ENCODE peak calls at places on chromosomes 13 and 19, in four cellular contexts. H is PC-9, R is ovary, Z is breast epithelium. J is an unnamed sample. For H3K36me3 and H3K4me1, the result is how much of the 10 kb centered on the place peaks cover.

GRCh38 chr19:6161271-6161850 is 25.9 kb downstream of the ACSBG2 start:
- DNase-seq in H (peak), R (no peak), Z (no peak), J (peak)

GRCh38 chr19:313988-314815 is 23.0 kb upstream of the PLPP2 start:
- DNase-seq in H (no peak), R (no peak), Z (no peak), J (no peak)

GRCh38 chr19:18060472-18060871 is 26.3 kb downstream of the IL12RB1 start:
- DNase-seq in H (no peak), R (no peak), Z (no peak), J (no peak)

GRCh38 chr19:56105090-56105701 is 15.9 kb downstream of the ZNF787 start:
- DNase-seq in H (peak), R (peak), Z (peak), J (peak)

GRCh38 chr13:93341517-93341916 is 114.9 kb downstream of the GPC6 start:
- DNase-seq in H (no peak), R (no peak), Z (no peak), J (no peak)

GRCh38 chr19:19653597-19654147 is 9.8 kb downstream of the ATP13A1 start:
- DNase-seq in H (no peak), R (no peak), Z (no peak), J (no peak)

GRCh38 chr13:75494491-75494890 is 12.5 kb upstream of the TBC1D4 start:
- DNase-seq in H (no peak), R (no peak), Z (no peak), J (no peak)

GRCh38 chr13:30877335-30877734 is 28.7 kb upstream of the MEDAG start:
- DNase-seq in H (no peak), R (no peak), Z (no peak), J (no peak)

GRCh38 chr19:40284501-40285352 is at the start of gene AKT2:
- DNase-seq in H (no peak), R (peak), Z (peak), J (peak)

GRCh38 chr13:95704510-95704909 is 27.6 kb downstream of the DNAJC3 start:
- DNase-seq in H (no peak), R (no peak), Z (no peak), J (no peak)

GRCh38 chr19:50331187-50332013 is 2.2 kb upstream of the KCNC3 start:
- DNase-seq in H (no peak), R (no peak), Z (no peak), J (no peak)

GRCh38 chr13:86445584-86446140 is 646.4 kb upstream of the SLITRK6 start:
- DNase-seq in H (no peak), R (no peak), Z (no peak), J (no peak)

GRCh38 chr13:104984296-104984818 is 1551.1 kb downstream of the EFNB2 start:
- DNase-seq in H (no peak), R (no peak), Z (no peak), J (peak)

GRCh38 chr19:37654525-37654832 is 786 bp downstream of the ZFP30 start:
- DNase-seq in H (no peak), R (no peak), Z (no peak), J (no peak)

GRCh38 chr19:35509861-35510625 is 3.4 kb downstream of the DMKN start:
- DNase-seq in H (peak), R (peak), Z (peak), J (peak)

GRCh38 chr19:2477141-2477710 is 1.3 kb downstream of the GADD45B start:
- DNase-seq in H (peak), R (peak), Z (peak), J (peak)

GRCh38 chr13:51148952-51149573 is 38.0 kb upstream of the C13orf42 start:
- DNase-seq in H (peak), R (peak), Z (no peak), J (no peak)

GRCh38 chr13:102710261-102710679 is 15.4 kb upstream of the METTL21C start:
- DNase-seq in H (no peak), R (no peak), Z (no peak), J (no peak)

GRCh38 chr19:34308381-34309367 is 54.3 kb downstream of the GARRE1 start:
- DNase-seq in H (no peak), R (no peak), Z (no peak), J (peak)

GRCh38 chr13:90757127-90757680 is 590.3 kb upstream of the MIR17HG start:
- DNase-seq in H (no peak), R (no peak), Z (no peak), J (no peak)

GRCh38 chr19:38606131-38606530 is 11.6 kb downstream of the MAP4K1 start:
- DNase-seq in H (no peak), R (no peak), Z (no peak), J (no peak)

GRCh38 chr19:41711376-41712261 is 3.2 kb downstream of the CEACAM5 start:
- DNase-seq in H (no peak), R (no peak), Z (no peak), J (no peak)

DNA sequence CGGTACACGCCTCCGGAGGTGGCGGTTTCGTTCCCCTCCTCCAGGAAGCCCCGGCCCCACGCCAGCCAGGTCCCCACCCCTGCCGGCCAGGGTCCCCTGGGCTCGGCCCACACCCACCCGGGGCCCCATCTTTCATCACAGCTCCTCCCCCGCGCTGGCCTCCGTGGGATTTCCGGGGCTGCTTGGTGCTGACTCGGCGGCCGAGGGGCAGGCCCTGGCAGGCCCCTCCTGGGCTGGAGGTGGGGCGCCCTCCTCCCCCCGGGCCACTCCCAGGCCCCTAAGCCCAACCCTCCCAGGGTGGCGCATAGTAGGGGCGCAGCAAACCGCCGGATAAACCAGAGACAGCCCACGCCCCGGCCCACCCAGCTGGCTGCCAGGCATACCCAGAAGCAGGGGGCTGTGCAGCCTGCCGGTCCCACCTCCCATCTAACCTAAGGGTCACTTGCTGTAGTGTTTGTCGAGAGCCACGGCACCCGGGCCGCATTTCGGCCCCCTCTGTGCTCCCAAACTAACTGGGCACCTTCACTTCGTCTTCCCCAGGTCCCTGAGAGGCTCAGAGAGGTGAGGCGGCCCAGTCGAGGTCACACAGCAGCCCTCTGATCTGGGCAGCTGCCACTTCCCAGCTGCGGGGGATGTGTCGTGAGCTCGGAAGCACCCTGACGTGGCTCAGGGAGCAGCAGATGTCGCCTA is 6.6 kb downstream of the ZBTB7A start:
- DNase-seq in H (no peak), R (peak), Z (no peak), J (peak)
- H3K27ac ChIP-seq in H (peak), R (peak), Z (peak), J (peak)

DNA sequence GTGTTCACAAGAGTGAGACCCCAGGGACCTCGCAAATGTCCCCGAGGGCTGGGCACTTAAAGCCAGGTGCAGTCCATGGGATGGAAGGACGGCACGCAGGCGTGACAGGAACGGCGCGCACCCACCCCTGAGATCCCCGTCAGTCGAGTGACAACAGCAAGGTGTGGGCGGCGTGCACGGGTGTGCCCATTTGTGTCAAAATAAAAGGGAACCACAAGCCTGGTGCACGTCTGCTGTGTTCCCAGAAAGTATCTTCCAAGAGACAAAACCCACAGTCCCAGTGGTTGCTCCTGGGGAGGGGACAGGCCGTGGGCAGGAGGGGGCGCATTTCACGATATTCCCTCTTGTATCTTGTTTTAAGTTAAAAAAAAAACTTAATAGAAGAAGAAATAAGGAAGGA is 15.7 kb upstream of the CACTIN start:
- DNase-seq in H (no peak), R (no peak), Z (no peak), J (no peak)
- H3K36me3 ChIP-seq in H (under half), R (under half), Z (under half), J (under half)

DNA sequence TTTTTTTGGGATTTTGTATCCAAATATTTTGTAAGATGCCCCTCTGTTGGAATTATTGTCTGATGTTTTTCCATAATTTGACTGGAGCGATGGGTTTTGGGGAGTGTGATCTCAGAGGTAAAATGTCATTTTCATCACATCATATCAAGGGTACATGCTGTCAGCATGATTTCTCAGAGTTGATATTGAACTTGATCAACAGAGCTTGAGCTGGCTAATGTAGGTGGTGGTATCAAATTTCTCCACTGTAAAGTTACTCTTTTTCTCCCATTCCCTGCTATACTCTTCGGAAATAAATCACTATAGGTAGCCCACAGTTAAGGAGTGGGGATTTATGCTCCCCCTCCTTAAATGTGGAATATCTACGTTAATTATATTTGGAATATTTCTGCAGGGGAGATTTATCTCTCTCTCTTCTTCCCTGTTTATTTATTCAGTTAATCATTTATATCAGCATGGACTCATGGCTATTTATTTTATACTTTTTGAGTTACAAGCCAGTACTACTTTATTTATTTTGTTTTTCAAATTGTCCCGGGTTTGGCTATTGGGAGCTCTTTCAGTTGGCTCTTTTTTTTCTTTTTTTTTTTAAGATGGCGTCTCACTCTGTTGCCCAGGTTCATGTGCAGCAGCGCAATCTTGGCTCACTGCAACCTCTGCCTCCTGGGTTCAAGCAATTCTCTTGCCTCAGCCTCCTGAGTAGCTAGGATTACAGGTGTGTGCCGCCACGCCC is 8.8 kb downstream of the SETDB2 start:
- DNase-seq in H (no peak), R (no peak), Z (no peak), J (no peak)
- H3K4me1 ChIP-seq in H (under half), R (under half), Z (under half), J (under half)

DNA sequence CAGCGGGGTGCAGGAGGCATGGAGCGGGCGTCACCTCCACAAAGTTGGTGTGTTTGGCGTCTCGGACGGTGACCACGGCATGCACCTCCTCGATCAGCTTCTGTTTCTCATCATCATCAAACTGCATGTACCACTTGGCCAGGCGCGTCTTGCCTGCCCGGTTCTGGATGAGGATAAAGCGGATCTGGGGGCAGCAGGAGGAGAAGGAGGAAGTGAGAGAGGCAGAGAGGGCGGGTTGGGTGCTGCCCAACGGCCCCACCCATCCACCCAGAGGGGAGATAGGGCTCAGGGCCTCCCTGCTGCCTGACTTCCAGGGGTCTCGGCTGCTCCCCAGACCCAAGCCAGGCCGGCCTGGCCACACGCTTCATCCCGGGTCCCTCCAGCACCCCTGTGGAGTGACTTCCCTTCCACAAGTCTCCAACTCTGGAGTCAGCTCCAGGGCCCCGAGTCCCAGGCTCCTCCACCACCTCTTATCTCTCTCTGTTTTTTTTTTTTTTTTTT is 4.6 kb downstream of the AP2S1 start:
- DNase-seq in H (no peak), R (peak), Z (no peak), J (no peak)
- H3K27ac ChIP-seq in H (no peak), R (no peak), Z (no peak), J (no peak)

DNA sequence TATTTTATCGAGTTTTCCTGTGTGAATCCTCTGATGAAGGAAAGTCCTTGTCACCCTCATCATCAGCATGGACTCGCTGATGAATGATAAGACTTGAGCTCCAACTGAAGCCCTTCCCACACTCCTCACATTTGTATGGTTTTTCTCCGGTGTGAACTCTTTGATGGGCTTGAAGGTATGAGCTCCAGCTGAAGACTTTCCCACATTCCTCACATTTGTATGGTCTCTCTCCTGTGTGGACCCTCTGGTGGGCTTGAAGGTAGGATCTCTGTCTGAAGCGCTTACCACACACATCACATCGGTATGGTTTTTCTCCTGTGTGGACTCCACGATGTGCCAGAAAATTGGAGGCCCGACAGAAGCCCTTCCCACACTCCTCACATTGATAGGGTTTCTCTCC is 21.7 kb downstream of the ZNF45 start:
- DNase-seq in H (no peak), R (no peak), Z (no peak), J (no peak)
- H3K36me3 ChIP-seq in H (half or more), R (under half), Z (under half), J (under half)

GRCh38 chr13:24040835-24041234 is 119.7 kb upstream of the SPATA13 start:
- DNase-seq in H (no peak), R (no peak), Z (no peak), J (no peak)
- H3K4me1 ChIP-seq in H (under half), R (under half), Z (under half), J (under half)

GRCh38 chr13:101450749-101451130 is 1.7 kb upstream of the ITGBL1 start:
- DNase-seq in H (no peak), R (no peak), Z (no peak), J (no peak)
- H3K27ac ChIP-seq in H (peak), R (no peak), Z (peak), J (no peak)

DNA sequence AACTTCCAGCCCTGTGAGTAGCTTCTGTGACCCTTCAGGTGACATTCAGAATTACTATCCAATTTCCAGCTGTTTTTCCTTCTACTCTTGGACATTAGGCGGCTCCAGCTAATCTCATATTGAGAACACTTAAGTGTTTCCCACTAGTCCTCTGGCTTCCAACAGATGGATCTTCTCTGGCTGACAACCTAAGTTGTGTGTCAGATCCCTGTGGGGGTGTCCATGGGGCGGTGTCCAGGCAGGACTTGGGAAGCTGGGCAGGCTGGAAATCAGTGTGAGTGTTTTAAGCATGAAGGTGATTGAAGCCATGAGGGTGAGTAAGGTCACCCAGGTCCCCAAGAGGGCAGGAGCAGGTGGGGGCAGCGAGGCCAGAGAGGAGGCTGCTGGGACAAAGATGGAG is 10.1 kb downstream of the CNOT3 start:
- DNase-seq in H (no peak), R (peak), Z (no peak), J (no peak)
- H3K36me3 ChIP-seq in H (under half), R (under half), Z (under half), J (half or more)